ENCODE peak calls at places on chromosomes 6 and 20, in nine cellular contexts. B is heart left ventricle; H is GM23248; X is astrocyte; T is tibial nerve; C is colonic mucosa; O is stomach; R is prostate gland; V is CD4-positive, alpha-beta memory T cell. Z is an unnamed sample.

GRCh38 chr20:32485126-32485769 is 99.9 kb downstream of the NOL4L start:
- DNase-seq in B (peak; percentile 62), H (peak; percentile 89), X (peak; percentile 65), T (peak; percentile 69), C (peak; percentile 90), O (peak; percentile 76), R (peak; percentile 64), V (peak; percentile 84), Z (peak; percentile 94)

GRCh38 chr6:116398366-116399005 is 27.7 kb downstream of the DSE start:
- DNase-seq in B (no peak), H (peak; percentile 69), X (peak; percentile 66), T (no peak), C (no peak), O (no peak), R (no peak), V (no peak), Z (no peak)

GRCh38 chr6:35360349-35361138 is 18.2 kb downstream of the PPARD start:
- DNase-seq in B (peak; percentile 73), H (peak; percentile 52), X (peak; percentile 69), T (no peak), C (no peak), O (no peak), R (no peak), V (no peak), Z (peak; percentile 61)

GRCh38 chr6:75935473-75935793 is 137.0 kb downstream of the IMPG1 start:
- DNase-seq in B (no peak), H (no peak), X (no peak), T (no peak), C (no peak), O (no peak), R (no peak), V (no peak), Z (no peak)

GRCh38 chr6:34229877-34230276 is 6.8 kb upstream of the HMGA1 start:
- DNase-seq in B (no peak), H (no peak), X (no peak), T (peak; percentile 5), C (no peak), O (no peak), R (no peak), V (no peak), Z (no peak)

GRCh38 chr6:34912715-34913464 is 23.8 kb downstream of the ANKS1A start:
- DNase-seq in B (no peak), H (peak; percentile 80), X (peak; percentile 87), T (no peak), C (no peak), O (no peak), R (no peak), V (peak; percentile 50), Z (no peak)

GRCh38 chr6:501891-502601 is 110.5 kb downstream of the IRF4 start:
- DNase-seq in B (no peak), H (no peak), X (no peak), T (no peak), C (no peak), O (no peak), R (no peak), V (peak; percentile 33), Z (no peak)

GRCh38 chr6:5663739-5664138 is 343.0 kb downstream of the NRN1 start:
- DNase-seq in B (no peak), H (no peak), X (no peak), T (no peak), C (no peak), O (no peak), R (no peak), V (no peak), Z (no peak)

GRCh38 chr6:26415036-26415614 is 13.1 kb downstream of the BTN3A1 start:
- DNase-seq in B (no peak), H (no peak), X (no peak), T (no peak), C (no peak), O (no peak), R (no peak), V (no peak), Z (no peak)

GRCh38 chr20:14925286-14925685 is 587.9 kb upstream of the FLRT3 start:
- DNase-seq in B (no peak), H (peak; percentile 46), X (peak; percentile 5), T (no peak), C (no peak), O (no peak), R (no peak), V (no peak), Z (no peak)

GRCh38 chr6:225121-225721 is 67.1 kb upstream of the DUSP22 start:
- DNase-seq in B (peak; percentile 35), H (no peak), X (no peak), T (no peak), C (no peak), O (no peak), R (no peak), V (peak; percentile 26), Z (no peak)

GRCh38 chr6:28371706-28372451 is 22.1 kb downstream of the ZKSCAN3 start:
- DNase-seq in B (no peak), H (no peak), X (no peak), T (no peak), C (no peak), O (no peak), R (no peak), V (no peak), Z (no peak)

GRCh38 chr6:19433101-19433500 is 404.1 kb upstream of the ID4 start:
- DNase-seq in B (no peak), H (no peak), X (no peak), T (no peak), C (no peak), O (no peak), R (peak; percentile 76), V (no peak), Z (no peak)

GRCh38 chr6:167574431-167575097 is 249.7 kb downstream of the TTLL2 start:
- DNase-seq in B (no peak), H (no peak), X (no peak), T (peak; percentile 54), C (peak; percentile 13), O (no peak), R (no peak), V (no peak), Z (no peak)

DNA sequence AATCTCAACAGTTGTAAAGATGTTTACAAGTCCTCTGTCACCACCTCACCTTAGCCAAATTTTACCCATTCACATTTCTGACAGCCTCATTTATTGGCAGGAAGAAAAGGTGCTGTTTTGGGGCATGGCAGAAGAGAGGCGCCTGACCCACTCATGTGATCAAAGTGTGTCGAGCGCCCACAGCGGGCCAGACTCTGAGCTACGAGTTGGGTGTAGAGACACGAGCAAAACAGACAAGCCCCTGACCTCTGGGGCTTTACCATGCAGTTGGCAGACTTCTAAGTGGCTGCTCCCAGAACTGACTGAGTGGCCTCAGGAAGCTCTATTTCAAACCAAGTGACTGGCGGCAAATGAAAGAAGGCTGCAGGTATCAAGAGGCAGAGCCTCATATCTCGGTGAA is 167.0 kb downstream of the SOBP start:
- DNase-seq in B (no peak), H (no peak), X (no peak), T (no peak), C (no peak), O (no peak), R (no peak), V (no peak), Z (no peak)
- H3K27ac ChIP-seq in B (no peak overlapping the region), H (no peak overlapping the region), X (no peak overlapping the region), T (no peak overlapping the region), C (no peak overlapping the region), O (peak overlapping the region; percentile 4), R (no peak overlapping the region), V (no peak overlapping the region), Z (peak overlapping the region; percentile 75)

GRCh38 chr6:69785697-69786096 is 11.1 kb downstream of the LMBRD1 start:
- DNase-seq in B (no peak), H (no peak), X (no peak), T (no peak), C (no peak), O (no peak), R (no peak), V (no peak), Z (no peak)

GRCh38 chr6:69791065-69791471 is 5.7 kb downstream of the LMBRD1 start:
- DNase-seq in B (no peak), H (peak; percentile 47), X (peak; percentile 27), T (no peak), C (no peak), O (no peak), R (no peak), V (no peak), Z (peak; percentile 27)

GRCh38 chr6:69790629-69791028 is 6.2 kb downstream of the LMBRD1 start:
- DNase-seq in B (no peak), H (no peak), X (no peak), T (no peak), C (no peak), O (no peak), R (no peak), V (no peak), Z (no peak)

GRCh38 chr6:69792292-69792691 is 4.5 kb downstream of the LMBRD1 start:
- DNase-seq in B (no peak), H (no peak), X (no peak), T (no peak), C (no peak), O (no peak), R (peak; percentile 39), V (no peak), Z (no peak)

GRCh38 chr6:69789573-69789972 is 7.2 kb downstream of the LMBRD1 start:
- DNase-seq in B (no peak), H (no peak), X (no peak), T (no peak), C (no peak), O (no peak), R (no peak), V (no peak), Z (no peak)
- H3K4me1 ChIP-seq in B (peaks cover 16% of the 10 kb centered on the region), H (peaks cover 7% of the 10 kb centered on the region), X (no peaks in the 10 kb centered on the region), T (no peaks in the 10 kb centered on the region), C (no peaks in the 10 kb centered on the region), O (peaks cover 5% of the 10 kb centered on the region), R (peaks cover 4% of the 10 kb centered on the region), V (peaks cover 48% of the 10 kb centered on the region), Z (peaks cover 9% of the 10 kb centered on the region)

GRCh38 chr6:108745664-108746336 is 102.4 kb upstream of the ARMC2 start:
- DNase-seq in B (no peak), H (no peak), X (no peak), T (no peak), C (no peak), O (no peak), R (no peak), V (no peak), Z (no peak)
- H3K27ac ChIP-seq in B (no peak overlapping the region), H (no peak overlapping the region), X (no peak overlapping the region), T (no peak overlapping the region), C (no peak overlapping the region), O (no peak overlapping the region), R (no peak overlapping the region), V (no peak overlapping the region), Z (peak overlapping the region; percentile 73)

GRCh38 chr20:23160536-23161243 is 74.6 kb upstream of the CD93 start:
- DNase-seq in B (peak; percentile 71), H (peak; percentile 41), X (peak; percentile 23), T (no peak), C (peak; percentile 17), O (peak; percentile 19), R (no peak), V (no peak), Z (no peak)

GRCh38 chr20:23159923-23160445 is 73.9 kb upstream of the CD93 start:
- DNase-seq in B (no peak), H (peak; percentile 42), X (peak; percentile 36), T (no peak), C (no peak), O (no peak), R (no peak), V (no peak), Z (no peak)

GRCh38 chr20:23161244-23161875 is 75.2 kb upstream of the CD93 start:
- DNase-seq in B (no peak), H (peak; percentile 48), X (peak; percentile 21), T (no peak), C (peak; percentile 17), O (no peak), R (no peak), V (no peak), Z (no peak)

GRCh38 chr20:23157741-23158140 is 71.6 kb upstream of the CD93 start:
- DNase-seq in B (no peak), H (peak; percentile 48), X (peak; percentile 35), T (no peak), C (no peak), O (peak; percentile 23), R (no peak), V (no peak), Z (no peak)

GRCh38 chr20:23159256-23159922 is 73.3 kb upstream of the CD93 start:
- DNase-seq in B (peak; percentile 66), H (no peak), X (no peak), T (no peak), C (no peak), O (peak; percentile 25), R (no peak), V (no peak), Z (no peak)
- H3K4me1 ChIP-seq in B (peaks cover 38% of the 10 kb centered on the region), H (peaks cover 45% of the 10 kb centered on the region), X (peaks cover 37% of the 10 kb centered on the region), T (no peaks in the 10 kb centered on the region), C (peaks cover 15% of the 10 kb centered on the region), O (peaks cover 6% of the 10 kb centered on the region), R (no peaks in the 10 kb centered on the region), V (peaks cover 25% of the 10 kb centered on the region), Z (peaks cover 15% of the 10 kb centered on the region)

Z was measured in hepatocyte.